ENCODE peak calls at places on chromosomes 6 and 20, in eight cellular contexts. One of them, this sample, is unnamed.

GRCh38 chr6:36171573-36171972 is 25.0 kb upstream of the BRPF3 start:
- DNase-seq in adrenal gland: no peak
- DNase-seq in HT-29: no peak
- DNase-seq in GM13976: peak; percentile 22
- DNase-seq in PC-3: no peak
- DNase-seq in neural progenitor cell: no peak
- DNase-seq in ovary: no peak
- DNase-seq in GM20000: peak; percentile 39
- DNase-seq in this sample: no peak

GRCh38 chr20:49104365-49104648 is 58.2 kb downstream of the CSE1L start:
- DNase-seq in neural progenitor cell: peak; percentile 67
- DNase-seq in PC-3: no peak
- DNase-seq in GM20000: no peak
- DNase-seq in GM13976: no peak
- DNase-seq in adrenal gland: no peak
- DNase-seq in ovary: no peak
- DNase-seq in HT-29: no peak
- DNase-seq in this sample: no peak

GRCh38 chr20:15195378-15195777 is 858.0 kb upstream of the FLRT3 start:
- DNase-seq in neural progenitor cell: no peak
- DNase-seq in adrenal gland: no peak
- DNase-seq in PC-3: no peak
- DNase-seq in GM13976: no peak
- DNase-seq in GM20000: no peak
- DNase-seq in ovary: no peak
- DNase-seq in HT-29: no peak
- DNase-seq in this sample: no peak

GRCh38 chr6:118551063-118551672 is 3.1 kb downstream of the PLN start:
- DNase-seq in ovary: no peak
- DNase-seq in neural progenitor cell: peak; percentile 59
- DNase-seq in PC-3: peak; percentile 56
- DNase-seq in adrenal gland: no peak
- DNase-seq in GM20000: peak; percentile 20
- DNase-seq in GM13976: peak; percentile 48
- DNase-seq in HT-29: peak; percentile 37
- DNase-seq in this sample: no peak

GRCh38 chr6:31197559-31198305 is 27.2 kb upstream of the POU5F1 start:
- DNase-seq in GM13976: peak; percentile 75
- DNase-seq in adrenal gland: peak; percentile 88
- DNase-seq in HT-29: peak; percentile 89
- DNase-seq in ovary: peak; percentile 89
- DNase-seq in GM20000: peak; percentile 64
- DNase-seq in PC-3: peak; percentile 87
- DNase-seq in neural progenitor cell: peak; percentile 72
- DNase-seq in this sample: peak; percentile 93

GRCh38 chr6:126210398-126211075 is 129.4 kb upstream of the CENPW start:
- DNase-seq in ovary: no peak
- DNase-seq in GM20000: no peak
- DNase-seq in neural progenitor cell: no peak
- DNase-seq in adrenal gland: no peak
- DNase-seq in HT-29: no peak
- DNase-seq in PC-3: no peak
- DNase-seq in GM13976: no peak
- DNase-seq in this sample: no peak

GRCh38 chr20:39974966-39975501 is 714.0 kb downstream of the MAFB start:
- DNase-seq in adrenal gland: no peak
- DNase-seq in GM20000: no peak
- DNase-seq in PC-3: no peak
- DNase-seq in ovary: no peak
- DNase-seq in GM13976: no peak
- DNase-seq in HT-29: no peak
- DNase-seq in neural progenitor cell: no peak
- DNase-seq in this sample: no peak

GRCh38 chr6:53312355-53312754 is 36.4 kb downstream of the ELOVL5 start:
- DNase-seq in ovary: no peak
- DNase-seq in GM13976: no peak
- DNase-seq in PC-3: no peak
- DNase-seq in neural progenitor cell: no peak
- DNase-seq in GM20000: no peak
- DNase-seq in adrenal gland: no peak
- DNase-seq in HT-29: no peak
- DNase-seq in this sample: no peak

GRCh38 chr20:43138061-43138860 is 51.4 kb downstream of the PTPRT start:
- DNase-seq in neural progenitor cell: no peak
- DNase-seq in GM13976: no peak
- DNase-seq in HT-29: no peak
- DNase-seq in ovary: no peak
- DNase-seq in GM20000: no peak
- DNase-seq in PC-3: no peak
- DNase-seq in adrenal gland: no peak
- DNase-seq in this sample: no peak

GRCh38 chr20:46206025-46206424 is 87.9 kb downstream of the CD40 start:
- DNase-seq in neural progenitor cell: no peak
- DNase-seq in GM20000: peak; percentile 66
- DNase-seq in adrenal gland: peak; percentile 47
- DNase-seq in ovary: no peak
- DNase-seq in HT-29: peak; percentile 47
- DNase-seq in GM13976: peak; percentile 49
- DNase-seq in PC-3: peak; percentile 68
- DNase-seq in this sample: peak; percentile 45

GRCh38 chr6:2363211-2363610 is 117.8 kb upstream of the GMDS start:
- DNase-seq in PC-3: no peak
- DNase-seq in GM13976: no peak
- DNase-seq in GM20000: no peak
- DNase-seq in HT-29: no peak
- DNase-seq in ovary: no peak
- DNase-seq in neural progenitor cell: no peak
- DNase-seq in adrenal gland: no peak
- DNase-seq in this sample: no peak

GRCh38 chr6:115216835-115217234 is 843.9 kb downstream of the FRK start:
- DNase-seq in GM13976: no peak
- DNase-seq in neural progenitor cell: no peak
- DNase-seq in PC-3: peak; percentile 7
- DNase-seq in ovary: no peak
- DNase-seq in GM20000: no peak
- DNase-seq in HT-29: no peak
- DNase-seq in adrenal gland: no peak
- DNase-seq in this sample: no peak

GRCh38 chr20:42026599-42026998 is 408.4 kb upstream of the CHD6 start:
- DNase-seq in GM20000: no peak
- DNase-seq in adrenal gland: no peak
- DNase-seq in GM13976: no peak
- DNase-seq in neural progenitor cell: no peak
- DNase-seq in HT-29: no peak
- DNase-seq in ovary: no peak
- DNase-seq in PC-3: no peak
- DNase-seq in this sample: no peak

GRCh38 chr6:74447013-74447412 is 751.0 kb downstream of the CD109 start:
- DNase-seq in PC-3: peak; percentile 47
- DNase-seq in ovary: no peak
- DNase-seq in neural progenitor cell: no peak
- DNase-seq in GM20000: peak; percentile 51
- DNase-seq in adrenal gland: no peak
- DNase-seq in GM13976: peak; percentile 35
- DNase-seq in HT-29: no peak
- DNase-seq in this sample: no peak

GRCh38 chr20:10376271-10377075 is 57.5 kb downstream of the MKKS start:
- DNase-seq in GM20000: no peak
- DNase-seq in adrenal gland: no peak
- DNase-seq in ovary: no peak
- DNase-seq in GM13976: no peak
- DNase-seq in HT-29: no peak
- DNase-seq in PC-3: peak; percentile 35
- DNase-seq in neural progenitor cell: no peak
- DNase-seq in this sample: no peak